ENCODE peak calls at places on chromosomes 11 and 22, in four cellular contexts. One of them, this sample, is unnamed.

GRCh38 chr22:32991353-32992115 is 66.6 kb downstream of the SYN3 start:
- DNase-seq in stimulated activated effector memory CD8-positive, alpha-beta T cell treated with anti-CD3 and anti-CD28 coated beads, Interleukin-12 subunit alpha, Interleukin-12 subunit beta, amount 100 ng/mL, for 72 hours: no peak
- DNase-seq in B cell: no peak
- DNase-seq in right cardiac atrium: peak
- DNase-seq in this sample: no peak

GRCh38 chr11:60563553-60564235 is 48.5 kb downstream of the MS4A13 start:
- DNase-seq in stimulated activated effector memory CD8-positive, alpha-beta T cell treated with anti-CD3 and anti-CD28 coated beads, Interleukin-12 subunit alpha, Interleukin-12 subunit beta, amount 100 ng/mL, for 72 hours: no peak
- DNase-seq in right cardiac atrium: no peak
- DNase-seq in B cell: peak
- DNase-seq in this sample: no peak

GRCh38 chr11:33941637-33942160 is 49.8 kb upstream of the LMO2 start:
- DNase-seq in B cell: no peak
- DNase-seq in right cardiac atrium: peak
- DNase-seq in stimulated activated effector memory CD8-positive, alpha-beta T cell treated with anti-CD3 and anti-CD28 coated beads, Interleukin-12 subunit alpha, Interleukin-12 subunit beta, amount 100 ng/mL, for 72 hours: no peak
- DNase-seq in this sample: no peak

GRCh38 chr11:92461478-92461877 is 236.9 kb downstream of the FAT3 start:
- DNase-seq in B cell: no peak
- DNase-seq in stimulated activated effector memory CD8-positive, alpha-beta T cell treated with anti-CD3 and anti-CD28 coated beads, Interleukin-12 subunit alpha, Interleukin-12 subunit beta, amount 100 ng/mL, for 72 hours: no peak
- DNase-seq in right cardiac atrium: no peak
- DNase-seq in this sample: no peak

GRCh38 chr22:45639747-45640102 is 31.9 kb upstream of the ATXN10 start:
- DNase-seq in B cell: no peak
- DNase-seq in right cardiac atrium: no peak
- DNase-seq in stimulated activated effector memory CD8-positive, alpha-beta T cell treated with anti-CD3 and anti-CD28 coated beads, Interleukin-12 subunit alpha, Interleukin-12 subunit beta, amount 100 ng/mL, for 72 hours: no peak
- DNase-seq in this sample: no peak

GRCh38 chr11:128434411-128434810 is 152.9 kb downstream of the ETS1 start:
- DNase-seq in right cardiac atrium: no peak
- DNase-seq in stimulated activated effector memory CD8-positive, alpha-beta T cell treated with anti-CD3 and anti-CD28 coated beads, Interleukin-12 subunit alpha, Interleukin-12 subunit beta, amount 100 ng/mL, for 72 hours: no peak
- DNase-seq in B cell: no peak
- DNase-seq in this sample: no peak

GRCh38 chr11:126332221-126332711 is 23.2 kb upstream of the ST3GAL4 start:
- DNase-seq in B cell: no peak
- DNase-seq in stimulated activated effector memory CD8-positive, alpha-beta T cell treated with anti-CD3 and anti-CD28 coated beads, Interleukin-12 subunit alpha, Interleukin-12 subunit beta, amount 100 ng/mL, for 72 hours: peak
- DNase-seq in right cardiac atrium: peak
- DNase-seq in this sample: peak

GRCh38 chr22:50546326-50547230 is 879 bp downstream of the KLHDC7B start:
- DNase-seq in B cell: no peak
- DNase-seq in stimulated activated effector memory CD8-positive, alpha-beta T cell treated with anti-CD3 and anti-CD28 coated beads, Interleukin-12 subunit alpha, Interleukin-12 subunit beta, amount 100 ng/mL, for 72 hours: no peak
- DNase-seq in right cardiac atrium: no peak
- DNase-seq in this sample: no peak

GRCh38 chr22:49956914-49957825 is 3.4 kb upstream of the PIM3 start:
- DNase-seq in B cell: no peak
- DNase-seq in stimulated activated effector memory CD8-positive, alpha-beta T cell treated with anti-CD3 and anti-CD28 coated beads, Interleukin-12 subunit alpha, Interleukin-12 subunit beta, amount 100 ng/mL, for 72 hours: no peak
- DNase-seq in right cardiac atrium: peak
- DNase-seq in this sample: no peak

This sample was measured in epithelial cell of proximal tubule.